ENCODE peak calls at places on chromosome 20, in four cellular contexts. O, D, N and V are unnamed samples.

GRCh38 chr20:41425180-41425884 is 58.7 kb upstream of the EMILIN3 start:
- DNase-seq in N (no peak), D (no peak), O (no peak), V (peak)

GRCh38 chr20:45320948-45321595 is 13.0 kb upstream of the MATN4 start:
- DNase-seq in N (no peak), D (no peak), O (no peak), V (no peak)

GRCh38 chr20:50172347-50173013 is 18.1 kb upstream of the CEBPB start:
- DNase-seq in D (peak), O (peak), N (peak), V (peak)

GRCh38 chr20:35093245-35093884 is 758 bp upstream of the TRPC4AP start:
- DNase-seq in D (peak), O (no peak), N (peak), V (peak)

GRCh38 chr20:50335105-50335504 is 144.5 kb downstream of the CEBPB start:
- DNase-seq in N (no peak), O (no peak), D (no peak), V (peak)

GRCh38 chr20:20946122-20946759 is 159.9 kb downstream of the LINC00237 start:
- DNase-seq in D (peak), N (no peak), O (no peak), V (no peak)

GRCh38 chr20:52943185-52943841 is 28.8 kb upstream of the TSHZ2 start:
- DNase-seq in D (peak), O (no peak), N (no peak), V (peak)

GRCh38 chr20:63508072-63508768 is 9.3 kb upstream of the EEF1A2 start:
- DNase-seq in O (no peak), N (no peak), D (no peak), V (no peak)

GRCh38 chr20:49627329-49627761 is 59.4 kb upstream of the PTGIS start:
- DNase-seq in D (no peak), N (no peak), O (no peak), V (no peak)

GRCh38 chr20:5000263-5001173 is 792 bp downstream of the SLC23A2 start:
- DNase-seq in N (peak), O (peak), D (no peak), V (peak)

GRCh38 chr20:63363013-63363957 is 2.1 kb upstream of the CHRNA4 start:
- DNase-seq in O (no peak), D (no peak), N (no peak), V (no peak)

GRCh38 chr20:20414640-20415274 is 46.9 kb downstream of the INSM1 start:
- DNase-seq in N (no peak), D (no peak), O (no peak), V (no peak)

GRCh38 chr20:37990571-37991151 is 42.6 kb downstream of the TTI1 start:
- DNase-seq in N (peak), D (peak), O (no peak), V (peak)

GRCh38 chr20:25553819-25554296 is 31.5 kb downstream of the NINL start:
- DNase-seq in O (peak), N (peak), D (peak), V (peak)

GRCh38 chr20:48942730-48943129 is 21.2 kb downstream of the ARFGEF2 start:
- DNase-seq in N (no peak), D (no peak), O (no peak), V (no peak)

GRCh38 chr20:45828589-45828988 is 1.5 kb upstream of the TNNC2 start:
- DNase-seq in N (no peak), D (no peak), O (peak), V (peak)

GRCh38 chr20:4320284-4320683 is 304.9 kb upstream of the RNF24 start:
- DNase-seq in N (no peak), O (no peak), D (no peak), V (no peak)

GRCh38 chr20:50510706-50511401 is 671 bp downstream of the PTPN1 start:
- DNase-seq in O (no peak), N (peak), D (peak), V (no peak)